ENCODE peak calls at places on chromosome 3, in four cellular contexts. Z is right lobe of liver, O is sigmoid colon, W is mammary epithelial cell. J is an unnamed sample.

GRCh38 chr3:71227344-71227743 is 356.2 kb downstream of the FOXP1 start:
- DNase-seq in Z (no peak), W (no peak), O (no peak), J (no peak)

GRCh38 chr3:123559040-123559861 is 25.6 kb downstream of the HACD2 start:
- DNase-seq in O (no peak), Z (no peak), W (peak; percentile 20), J (no peak)

GRCh38 chr3:8984512-8984911 is 21.2 kb upstream of the RAD18 start:
- DNase-seq in Z (no peak), O (no peak), W (no peak), J (no peak)

GRCh38 chr3:74648102-74648501 is 33.6 kb upstream of the CNTN3 start:
- DNase-seq in O (no peak), W (no peak), Z (no peak), J (no peak)

GRCh38 chr3:197520311-197521276 is 35.2 kb downstream of the BDH1 start:
- DNase-seq in W (no peak), Z (peak; percentile 61), O (no peak), J (no peak)

GRCh38 chr3:117322866-117323265 is 613.3 kb downstream of the TUSC7 start:
- DNase-seq in W (no peak), O (no peak), Z (no peak), J (no peak)

GRCh38 chr3:34405159-34405558 is 606.7 kb downstream of the PDCD6IP start:
- DNase-seq in Z (no peak), O (no peak), W (no peak), J (no peak)

GRCh38 chr3:54822206-54822605 is 105.7 kb downstream of the LRTM1 start:
- DNase-seq in O (no peak), W (peak; percentile 69), Z (no peak), J (no peak)

GRCh38 chr3:20574746-20575145 is 388.7 kb upstream of the SGO1 start:
- DNase-seq in Z (no peak), O (no peak), W (peak; percentile 3), J (no peak)

GRCh38 chr3:133989931-133990702 is 39.6 kb downstream of the SLCO2A1 start:
- DNase-seq in Z (no peak), W (no peak), O (peak; percentile 36), J (no peak)

GRCh38 chr3:126008219-126008618 is 39.2 kb downstream of the ROPN1B start:
- DNase-seq in Z (no peak), W (no peak), O (no peak), J (no peak)

GRCh38 chr3:149809694-149810093 is 3.3 kb upstream of the RNF13 start:
- DNase-seq in W (no peak), Z (no peak), O (no peak), J (no peak)

GRCh38 chr3:139238281-139239030 is 105.4 kb upstream of the MRPS22 start:
- DNase-seq in O (no peak), W (no peak), Z (no peak), J (peak; percentile 69)

DNA sequence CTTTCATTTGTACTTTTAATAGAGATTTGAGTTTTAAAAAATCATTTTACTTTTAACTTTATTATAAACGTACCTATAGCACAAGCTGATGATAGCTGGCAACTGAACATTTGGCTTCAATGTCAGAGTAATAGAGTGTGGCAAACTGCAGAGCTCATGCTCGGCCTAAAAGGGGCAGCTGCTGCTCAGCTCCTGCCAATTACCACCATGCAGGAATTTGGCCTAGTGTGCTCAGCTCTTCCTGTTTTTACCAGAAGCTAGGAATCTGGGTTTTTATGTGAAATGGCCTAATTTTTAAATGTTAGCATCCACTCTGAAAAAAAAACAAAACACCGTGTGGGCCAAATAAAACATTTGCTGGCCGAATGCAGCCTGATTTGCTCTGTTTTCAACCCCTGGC is 1.8 kb downstream of the IFT122 start:
- DNase-seq in W (no peak), Z (no peak), O (no peak), J (peak; percentile 80)
- H3K4me3 ChIP-seq in W (no peak overlapping the region), Z (no peak overlapping the region), O (no peak overlapping the region), J (peak overlapping the region; percentile 91)

GRCh38 chr3:156554515-156554841 is 439 bp downstream of the SSR3 start:
- DNase-seq in O (no peak), Z (no peak), W (no peak), J (no peak)
- H3K36me3 ChIP-seq in O (peaks cover 21% of the 10 kb centered on the region), Z (peaks cover 10% of the 10 kb centered on the region), W (peaks cover 9% of the 10 kb centered on the region), J (peaks cover 50% of the 10 kb centered on the region)

GRCh38 chr3:440826-441225 is 244.3 kb downstream of the CHL1 start:
- DNase-seq in W (peak; percentile 12), Z (no peak), O (no peak), J (no peak)
- H3K9me3 ChIP-seq in W (peaks cover 2% of the 10 kb centered on the region), Z (no peaks in the 10 kb centered on the region), O (no peaks in the 10 kb centered on the region), J (no peaks in the 10 kb centered on the region)

GRCh38 chr3:122435950-122436349 is 20.1 kb upstream of the WDR5B start:
- DNase-seq in Z (no peak), O (no peak), W (no peak), J (no peak)
- H3K4me3 ChIP-seq in Z (no peak overlapping the region), O (no peak overlapping the region), W (no peak overlapping the region), J (no peak overlapping the region)

DNA sequence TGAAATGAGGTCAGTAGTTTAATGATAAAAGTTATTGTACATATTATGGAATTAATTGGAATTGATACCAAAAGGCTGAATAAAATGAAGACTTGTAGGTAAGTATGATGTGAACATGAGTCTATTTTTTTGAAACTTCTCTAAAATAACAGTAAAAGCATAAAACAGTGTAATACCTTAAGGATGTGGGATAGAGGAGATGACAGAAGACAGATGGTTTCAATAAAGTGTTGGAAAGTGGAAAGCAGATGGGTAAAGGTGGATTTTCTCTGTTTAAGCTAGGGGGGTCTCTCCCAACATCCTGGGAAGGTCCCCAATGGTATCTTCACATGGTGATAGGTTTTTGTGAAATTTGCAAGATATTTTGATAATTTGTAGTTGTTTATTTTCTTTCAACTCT is 41.6 kb downstream of the GMPS start:
- DNase-seq in Z (no peak), W (no peak), O (no peak), J (no peak)
- H3K36me3 ChIP-seq in Z (no peaks in the 10 kb centered on the region), W (peaks cover 32% of the 10 kb centered on the region), O (peaks cover 67% of the 10 kb centered on the region), J (peaks cover 91% of the 10 kb centered on the region)

GRCh38 chr3:64144241-64144900 is 80.9 kb downstream of the PRICKLE2 start:
- DNase-seq in W (no peak), Z (no peak), O (no peak), J (no peak)
- H3K9me3 ChIP-seq in W (no peaks in the 10 kb centered on the region), Z (no peaks in the 10 kb centered on the region), O (no peaks in the 10 kb centered on the region), J (no peaks in the 10 kb centered on the region)

DNA sequence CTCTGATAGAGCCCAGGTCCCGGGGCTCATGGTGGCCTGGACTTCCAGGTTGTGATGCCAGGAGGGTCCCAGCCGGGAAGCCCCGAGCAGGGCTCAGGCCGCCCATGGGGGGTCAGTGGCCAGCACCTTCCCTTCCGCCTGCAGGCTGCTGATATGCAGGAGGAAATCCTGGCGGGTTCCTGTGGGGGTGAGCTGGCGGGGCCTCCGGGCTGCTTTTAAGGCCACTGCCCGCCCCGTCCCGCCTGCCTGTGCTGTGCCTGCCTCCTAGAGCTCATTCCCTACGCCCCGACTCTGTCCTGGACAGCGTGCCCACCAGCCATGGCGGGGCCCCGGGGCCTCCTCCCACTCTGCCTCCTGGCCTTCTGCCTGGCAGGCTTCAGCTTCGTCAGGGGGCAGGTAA is at the start of gene STAB1:
- DNase-seq in Z (peak; percentile 79), O (peak; percentile 79), W (no peak), J (no peak)
- H3K4me3 ChIP-seq in Z (peak within 1 kb of the TSS; percentile 38), O (peak within 1 kb of the TSS; percentile 36), W (no peak within 1 kb of the TSS), J (no peak within 1 kb of the TSS)

DNA sequence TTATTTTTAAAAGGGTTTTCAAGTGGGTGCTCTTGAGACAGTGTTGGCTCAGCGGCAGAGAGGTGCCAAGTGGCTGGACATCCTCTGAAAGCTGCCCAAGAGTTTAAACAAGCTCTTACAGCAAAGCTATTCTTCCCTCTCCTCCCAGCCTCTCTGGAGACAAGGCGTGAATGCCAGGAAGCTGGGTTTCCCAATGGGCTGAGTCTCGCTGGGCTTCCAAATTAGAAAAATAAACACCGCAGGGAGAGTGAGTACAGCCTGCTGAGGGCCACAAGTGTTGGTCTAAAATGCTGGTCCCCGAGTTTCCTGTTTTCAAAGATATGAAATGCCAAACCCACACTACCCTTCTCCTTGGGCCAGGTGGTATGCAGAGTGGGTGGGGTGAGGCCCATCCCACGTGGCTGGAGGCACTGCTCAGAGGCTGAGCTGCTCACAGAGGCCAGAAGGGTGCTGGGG is 36.4 kb downstream of the ZDHHC3 start:
- DNase-seq in W (no peak), O (no peak), Z (no peak), J (peak; percentile 18)
- H3K36me3 ChIP-seq in W (peaks cover 18% of the 10 kb centered on the region), O (peaks cover 81% of the 10 kb centered on the region), Z (no peaks in the 10 kb centered on the region), J (no peaks in the 10 kb centered on the region)

GRCh38 chr3:1330107-1330506 is 237.3 kb downstream of the CNTN6 start:
- DNase-seq in O (no peak), W (no peak), Z (no peak), J (no peak)

GRCh38 chr3:1326546-1326945 is 233.7 kb downstream of the CNTN6 start:
- DNase-seq in O (no peak), W (no peak), Z (no peak), J (no peak)
- H3K9me3 ChIP-seq in O (no peaks in the 10 kb centered on the region), W (peaks cover 11% of the 10 kb centered on the region), Z (no peaks in the 10 kb centered on the region), J (no peaks in the 10 kb centered on the region)

J was measured in MG63.